ENCODE peak calls at places on chromosomes 5 and 9, in eight cellular contexts. M is mucosa of descending colon; W is central memory CD8-positive, alpha-beta T cell; Z is activated T-helper 17 cell treated with anti-CD3 and anti-CD28 coated beads, Interleukin-2, amount 50 U/mL, for 72 hours; O is activated T-cell treated with anti-CD3 and anti-CD28 coated beads, Interleukin-2, amount 50 U/mL, for 72 hours; R is activated CD8-positive, alpha-beta T cell treated with anti-CD3 and anti-CD28 coated beads for 36 hours; H is GM23338; B is activated CD4-positive, alpha-beta T cell treated with anti-CD3 and anti-CD28 coated beads for 36 hours. C is an unnamed sample.
A peak's percentile ranks its signal among the peaks of the same experiment; 100 is the strongest.

GRCh38 chr9:7405924-7406604 is 393.5 kb downstream of the DMAC1 start:
- ATAC-seq in M (no peak), W (no peak), Z (peak; percentile 63), O (peak; percentile 55), R (peak; percentile 65), H (no peak), B (peak; percentile 39), C (peak; percentile 21)

GRCh38 chr9:130857864-130858730 is 23.0 kb downstream of the ABL1 start:
- ATAC-seq in M (peak; percentile 9), W (no peak), Z (no peak), O (no peak), R (no peak), H (no peak), B (no peak), C (no peak)

GRCh38 chr5:157057459-157058370 is 1.2 kb downstream of the HAVCR1 start:
- ATAC-seq in M (peak; percentile 54), W (no peak), Z (no peak), O (no peak), R (peak; percentile 24), H (no peak), B (no peak), C (no peak)

GRCh38 chr9:129036923-129037766 is 719 bp downstream of the MIGA2 start:
- ATAC-seq in M (peak; percentile 6), W (no peak), Z (no peak), O (no peak), R (no peak), H (peak; percentile 2), B (no peak), C (no peak)

GRCh38 chr5:106658150-106658549 is 1012.6 kb downstream of the EFNA5 start:
- ATAC-seq in M (no peak), W (no peak), Z (no peak), O (no peak), R (no peak), H (no peak), B (no peak), C (no peak)

GRCh38 chr9:104900324-104900723 is 27.6 kb downstream of the ABCA1 start:
- ATAC-seq in M (no peak), W (no peak), Z (no peak), O (no peak), R (no peak), H (no peak), B (no peak), C (no peak)

GRCh38 chr9:107685901-107686300 is 196.3 kb upstream of the KLF4 start:
- ATAC-seq in M (no peak), W (no peak), Z (no peak), O (no peak), R (no peak), H (no peak), B (no peak), C (no peak)

GRCh38 chr5:65100846-65101678 is 332.3 kb downstream of the CWC27 start:
- ATAC-seq in M (peak; percentile 72), W (no peak), Z (no peak), O (no peak), R (no peak), H (peak; percentile 77), B (no peak), C (no peak)

GRCh38 chr9:35906923-35907699 is 1.1 kb downstream of the HRCT1 start:
- ATAC-seq in M (peak; percentile 16), W (no peak), Z (no peak), O (no peak), R (no peak), H (peak; percentile 14), B (no peak), C (no peak)

GRCh38 chr5:109676920-109677319 is 12.8 kb upstream of the MAN2A1 start:
- ATAC-seq in M (no peak), W (no peak), Z (no peak), O (no peak), R (no peak), H (no peak), B (no peak), C (no peak)

GRCh38 chr9:20551236-20551635 is 71.1 kb downstream of the MLLT3 start:
- ATAC-seq in M (peak; percentile 75), W (no peak), Z (no peak), O (no peak), R (no peak), H (no peak), B (no peak), C (no peak)

GRCh38 chr5:93578813-93579560 is 2.0 kb downstream of the NR2F1-AS1 start:
- ATAC-seq in M (peak; percentile 9), W (no peak), Z (no peak), O (no peak), R (no peak), H (peak; percentile 2), B (no peak), C (no peak)

GRCh38 chr9:114270120-114270975 is 52.5 kb upstream of the ORM1 start:
- ATAC-seq in M (no peak), W (no peak), Z (no peak), O (no peak), R (no peak), H (no peak), B (no peak), C (no peak)

GRCh38 chr5:92613546-92613945 is 967.5 kb downstream of the NR2F1-AS1 start:
- ATAC-seq in M (no peak), W (no peak), Z (no peak), O (no peak), R (no peak), H (no peak), B (no peak), C (no peak)

GRCh38 chr9:124372038-124372437 is 43.2 kb downstream of the PSMB7 start:
- ATAC-seq in M (no peak), W (no peak), Z (no peak), O (no peak), R (no peak), H (no peak), B (no peak), C (no peak)

GRCh38 chr5:96177303-96177869 is 215.7 kb upstream of the ELL2 start:
- ATAC-seq in M (peak; percentile 79), W (no peak), Z (peak; percentile 96), O (peak; percentile 68), R (no peak), H (no peak), B (peak; percentile 78), C (no peak)

GRCh38 chr9:20015427-20015931 is 226.6 kb upstream of the SLC24A2 start:
- ATAC-seq in M (no peak), W (no peak), Z (no peak), O (no peak), R (peak; percentile 60), H (no peak), B (no peak), C (peak; percentile 25)

GRCh38 chr5:171405615-171406014 is 13.8 kb upstream of the FGF18 start:
- ATAC-seq in M (no peak), W (no peak), Z (peak; percentile 21), O (no peak), R (peak; percentile 48), H (peak; percentile 18), B (peak; percentile 42), C (no peak)

GRCh38 chr9:557601-558201 is 283.8 kb upstream of the DMRT1 start:
- ATAC-seq in M (no peak), W (no peak), Z (no peak), O (no peak), R (no peak), H (peak; percentile 91), B (no peak), C (no peak)

GRCh38 chr5:142817031-142817430 is 46.9 kb downstream of the ARHGAP26 start:
- ATAC-seq in M (no peak), W (no peak), Z (no peak), O (no peak), R (no peak), H (no peak), B (no peak), C (no peak)

C was measured in activated CD4-positive, CD25-positive, alpha-beta regulatory T cell treated with anti-CD3 and anti-CD28 coated beads, Interleukin-2, amount 50 U/mL, for 24 hours.